ENCODE peak calls at places on chromosomes 7 and 10, in five cellular contexts. Y is fibroblast of lung; O is BE2C; G is GM23338; N is naive thymus-derived CD4-positive, alpha-beta T cell. P is an unnamed sample. For H3K27me3 and H3K4me1, the result is how much of the 10 kb centered on the place peaks cover.

GRCh38 chr7:122166708-122167107 is 22.7 kb upstream of the AASS start:
- DNase-seq in G (no peak), Y (peak), N (no peak), O (no peak), P (no peak)

GRCh38 chr10:99658622-99659030 is 683 bp upstream of the ENTPD7 start:
- DNase-seq in O (peak), G (peak), N (no peak), Y (no peak), P (no peak)

GRCh38 chr10:131824371-131825149 is 76.2 kb upstream of the PPP2R2D start:
- DNase-seq in N (no peak), O (no peak), G (no peak), Y (no peak), P (no peak)

GRCh38 chr7:1260236-1260635 is 27.6 kb downstream of the UNCX start:
- DNase-seq in Y (no peak), G (no peak), N (no peak), O (no peak), P (no peak)

GRCh38 chr10:4472190-4472904 is 353.7 kb upstream of the AKR1E2 start:
- DNase-seq in N (no peak), G (no peak), O (no peak), Y (no peak), P (no peak)

GRCh38 chr7:120877706-120878105 is 19.8 kb upstream of the TSPAN12 start:
- DNase-seq in N (no peak), O (no peak), G (no peak), Y (peak), P (no peak)

GRCh38 chr10:55628260-55628701 is 732.8 kb downstream of the ZWINT start:
- DNase-seq in N (no peak), G (peak), Y (peak), O (peak), P (no peak)

GRCh38 chr7:117665393-117665792 is 185.6 kb downstream of the CFTR start:
- DNase-seq in G (no peak), N (no peak), Y (no peak), O (no peak), P (no peak)

GRCh38 chr7:4725014-4725951 is 43.2 kb downstream of the FOXK1 start:
- DNase-seq in G (peak), N (peak), Y (peak), O (no peak), P (peak)

GRCh38 chr10:133334495-133335237 is 2.0 kb downstream of the CALY start:
- DNase-seq in N (no peak), G (peak), O (no peak), Y (no peak), P (no peak)
- H3K4me3 ChIP-seq in N (peak), G (peak), O (no peak), Y (no peak), P (no peak)

GRCh38 chr7:27053153-27053552 is 42.6 kb downstream of the HOXA1 start:
- DNase-seq in O (no peak), G (peak), N (no peak), Y (no peak), P (no peak)

GRCh38 chr7:27046854-27047549 is 48.8 kb downstream of the HOXA1 start:
- DNase-seq in N (no peak), G (no peak), Y (peak), O (no peak), P (no peak)

GRCh38 chr7:27051451-27051850 is 44.3 kb downstream of the HOXA1 start:
- DNase-seq in Y (peak), G (no peak), N (no peak), O (no peak), P (no peak)

DNA sequence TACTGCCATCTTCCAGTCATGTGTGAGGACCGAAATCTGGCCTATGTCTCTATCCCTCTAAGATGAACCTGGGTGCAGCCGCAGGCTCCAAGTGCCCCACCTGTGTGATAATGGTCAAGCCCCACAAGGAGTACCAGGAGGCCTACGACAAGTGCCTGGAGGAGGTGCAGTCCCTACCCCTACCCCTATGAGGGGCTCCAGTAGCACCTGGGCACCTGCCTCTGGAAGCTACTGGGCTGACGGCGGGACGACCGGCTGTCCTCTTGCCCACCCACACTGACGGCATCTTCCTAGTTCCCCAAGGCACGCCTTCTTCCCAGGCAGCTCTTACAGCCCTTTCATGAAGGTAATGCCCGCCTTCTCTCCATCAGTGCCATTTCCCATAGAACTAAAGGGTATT is 47.4 kb downstream of the HOXA1 start:
- DNase-seq in G (peak), N (no peak), Y (no peak), O (no peak), P (no peak)
- H3K27me3 ChIP-seq in G (under half), N (under half), Y (under half), O (under half), P (under half)

DNA sequence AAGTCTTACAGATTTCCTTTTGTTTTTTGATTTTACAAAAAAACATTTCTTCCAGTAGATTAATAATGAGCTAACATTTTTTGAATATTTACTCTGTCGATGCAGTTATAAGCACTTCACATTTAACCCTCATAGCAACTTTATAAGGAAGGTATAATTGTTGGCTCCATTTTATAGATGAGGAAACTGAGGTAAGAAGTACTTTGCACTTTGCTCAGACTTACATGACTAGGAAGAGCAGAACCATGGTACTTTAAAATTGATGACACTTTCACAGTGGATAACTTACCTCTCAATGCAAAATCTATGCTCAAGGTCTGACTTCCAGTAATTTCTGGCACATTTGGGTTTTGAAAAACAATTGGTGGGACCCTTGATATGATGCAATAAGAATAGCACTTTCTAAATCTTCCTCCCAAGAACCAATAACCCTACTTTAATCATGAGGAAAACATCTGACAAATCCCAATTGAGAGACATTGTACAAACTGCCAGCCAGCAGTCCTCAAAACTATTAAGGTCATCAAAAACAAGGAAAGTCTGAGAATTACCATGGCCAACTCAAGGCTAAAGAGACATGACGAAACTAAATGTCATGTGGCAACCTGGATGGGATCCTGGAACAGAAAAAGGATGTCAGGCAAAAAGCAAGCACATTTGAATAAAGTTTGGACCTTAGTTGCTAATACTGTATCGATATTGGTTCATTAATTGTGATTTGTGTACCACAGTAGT is 72.6 kb downstream of the RALA start:
- DNase-seq in Y (no peak), O (no peak), G (no peak), N (no peak), P (no peak)
- H3K4me1 ChIP-seq in Y (under half), O (under half), G (under half), N (under half), P (under half)

GRCh38 chr7:27198138-27198841 is 1.6 kb downstream of the HOXA13 start:
- DNase-seq in N (no peak), O (no peak), G (no peak), Y (no peak), P (no peak)

GRCh38 chr7:27200761-27201230 is 905 bp upstream of the HOXA13 start:
- DNase-seq in O (no peak), G (no peak), Y (no peak), N (no peak), P (no peak)

GRCh38 chr7:27199820-27200760 is at the start of gene HOXA13:
- DNase-seq in Y (no peak), G (peak), O (peak), N (no peak), P (peak)

GRCh38 chr7:27197137-27198042 is 2.5 kb downstream of the HOXA13 start:
- DNase-seq in G (no peak), N (no peak), O (no peak), Y (no peak), P (no peak)

GRCh38 chr7:27198871-27199801 is 755 bp downstream of the HOXA13 start:
- DNase-seq in N (no peak), Y (no peak), O (no peak), G (peak), P (peak)
- H3K4me3 ChIP-seq in N (no peak), Y (no peak), O (peak), G (peak), P (no peak)